ENCODE peak calls at places on chromosomes 12 and 14, in seven cellular contexts. H is hippocampal formation, M is left ventricle myocardium inferior, X is AG20443, B is iPS-NIHi11, K is A172, O is KG1. A is an unnamed sample.

GRCh38 chr12:91841786-91842185 is 303.9 kb downstream of the BTG1 start:
- DNase-seq in O (no peak), H (no peak), M (no peak), X (no peak), B (no peak), K (no peak), A (no peak)

GRCh38 chr12:50182461-50182860 is 15.3 kb upstream of the CERS5 start:
- DNase-seq in H (no peak), O (no peak), M (no peak), X (no peak), B (no peak), K (no peak), A (no peak)

GRCh38 chr12:130428116-130428515 is 90.4 kb downstream of the PIWIL1 start:
- DNase-seq in M (no peak), B (no peak), X (no peak), K (no peak), H (no peak), O (no peak), A (no peak)

GRCh38 chr14:65850429-65851145 is 438.1 kb downstream of the FUT8 start:
- DNase-seq in K (no peak), X (no peak), B (no peak), M (no peak), H (no peak), O (no peak), A (no peak)

GRCh38 chr12:112617191-112617505 is 174.4 kb upstream of the RPH3A start:
- DNase-seq in B (no peak), O (no peak), M (no peak), H (no peak), X (no peak), K (no peak), A (no peak)

GRCh38 chr12:42450248-42450647 is 124.3 kb downstream of the PPHLN1 start:
- DNase-seq in O (no peak), B (no peak), K (peak), M (no peak), H (no peak), X (peak), A (no peak)

GRCh38 chr12:92421701-92422100 is 276.1 kb upstream of the BTG1 start:
- DNase-seq in H (no peak), M (no peak), B (no peak), X (no peak), K (no peak), O (no peak), A (no peak)

GRCh38 chr12:113862570-113863454 is 103.3 kb downstream of the RBM19 start:
- DNase-seq in H (no peak), M (no peak), O (no peak), B (no peak), K (peak), X (peak), A (no peak)

A was measured in GDM1.